ENCODE peak calls at places on chromosomes 2 and 18, in nine cellular contexts. D, N, P, K, V, S, A, R and C are unnamed samples.

GRCh38 chr18:26215247-26215970 is 10.8 kb upstream of the TAF4B start:
- DNase-seq in D (no peak), N (peak; percentile 18), P (no peak), K (no peak), V (no peak), S (no peak), A (no peak), R (no peak), C (no peak)

GRCh38 chr2:201618744-201619654 is 24.3 kb downstream of the TMEM237 start:
- DNase-seq in D (peak; percentile 90), N (no peak), P (peak; percentile 64), K (no peak), V (no peak), S (peak; percentile 74), A (peak; percentile 48), R (no peak), C (peak; percentile 57)

GRCh38 chr18:27366151-27366550 is 181.0 kb upstream of the CHST9 start:
- DNase-seq in D (no peak), N (no peak), P (no peak), K (no peak), V (no peak), S (no peak), A (no peak), R (no peak), C (peak; percentile 24)

GRCh38 chr2:52639692-52640091 is 1127.9 kb upstream of the CHAC2 start:
- DNase-seq in D (no peak), N (no peak), P (peak; percentile 36), K (no peak), V (no peak), S (no peak), A (no peak), R (no peak), C (no peak)

GRCh38 chr2:222504714-222505113 is 80.4 kb downstream of the SGPP2 start:
- DNase-seq in D (no peak), N (no peak), P (no peak), K (no peak), V (no peak), S (no peak), A (no peak), R (no peak), C (no peak)

GRCh38 chr2:227177592-227178336 is 13.3 kb downstream of the COL4A3 start:
- DNase-seq in D (no peak), N (no peak), P (no peak), K (no peak), V (no peak), S (no peak), A (no peak), R (no peak), C (no peak)

GRCh38 chr18:57466745-57467144 is 31.6 kb downstream of the ONECUT2 start:
- DNase-seq in D (no peak), N (no peak), P (no peak), K (no peak), V (no peak), S (no peak), A (no peak), R (no peak), C (no peak)

GRCh38 chr2:50535971-50536759 is 495.8 kb downstream of the NRXN1 start:
- DNase-seq in D (no peak), N (no peak), P (peak; percentile 35), K (no peak), V (no peak), S (no peak), A (no peak), R (no peak), C (peak; percentile 50)

GRCh38 chr2:96342085-96342484 is 6.5 kb downstream of the NCAPH start:
- DNase-seq in D (no peak), N (peak; percentile 38), P (peak; percentile 94), K (no peak), V (no peak), S (no peak), A (no peak), R (peak; percentile 29), C (peak; percentile 50)

GRCh38 chr18:67692811-67693210 is 176.3 kb upstream of the DSEL start:
- DNase-seq in D (no peak), N (no peak), P (no peak), K (no peak), V (no peak), S (no peak), A (no peak), R (no peak), C (no peak)

GRCh38 chr2:12262681-12263436 is 453.9 kb upstream of the TRIB2 start:
- DNase-seq in D (no peak), N (no peak), P (no peak), K (no peak), V (no peak), S (no peak), A (no peak), R (no peak), C (peak; percentile 3)

GRCh38 chr2:10909996-10910341 is 1.8 kb upstream of the KCNF1 start:
- DNase-seq in D (no peak), N (no peak), P (no peak), K (no peak), V (no peak), S (no peak), A (no peak), R (no peak), C (no peak)

GRCh38 chr2:54983345-54984235 is 66.7 kb downstream of the RTN4 start:
- DNase-seq in D (no peak), N (no peak), P (no peak), K (no peak), V (no peak), S (no peak), A (no peak), R (no peak), C (peak; percentile 63)

GRCh38 chr18:62102221-62102620 is 84.6 kb downstream of the PIGN start:
- DNase-seq in D (no peak), N (no peak), P (no peak), K (no peak), V (no peak), S (no peak), A (no peak), R (no peak), C (no peak)

GRCh38 chr2:239648607-239649006 is 247.8 kb upstream of the HDAC4 start:
- DNase-seq in D (peak; percentile 21), N (no peak), P (no peak), K (no peak), V (no peak), S (no peak), A (no peak), R (no peak), C (no peak)

GRCh38 chr2:199458017-199458805 is 472 bp upstream of the SATB2 start:
- DNase-seq in D (peak; percentile 67), N (no peak), P (no peak), K (no peak), V (no peak), S (no peak), A (no peak), R (no peak), C (peak; percentile 38)

DNA sequence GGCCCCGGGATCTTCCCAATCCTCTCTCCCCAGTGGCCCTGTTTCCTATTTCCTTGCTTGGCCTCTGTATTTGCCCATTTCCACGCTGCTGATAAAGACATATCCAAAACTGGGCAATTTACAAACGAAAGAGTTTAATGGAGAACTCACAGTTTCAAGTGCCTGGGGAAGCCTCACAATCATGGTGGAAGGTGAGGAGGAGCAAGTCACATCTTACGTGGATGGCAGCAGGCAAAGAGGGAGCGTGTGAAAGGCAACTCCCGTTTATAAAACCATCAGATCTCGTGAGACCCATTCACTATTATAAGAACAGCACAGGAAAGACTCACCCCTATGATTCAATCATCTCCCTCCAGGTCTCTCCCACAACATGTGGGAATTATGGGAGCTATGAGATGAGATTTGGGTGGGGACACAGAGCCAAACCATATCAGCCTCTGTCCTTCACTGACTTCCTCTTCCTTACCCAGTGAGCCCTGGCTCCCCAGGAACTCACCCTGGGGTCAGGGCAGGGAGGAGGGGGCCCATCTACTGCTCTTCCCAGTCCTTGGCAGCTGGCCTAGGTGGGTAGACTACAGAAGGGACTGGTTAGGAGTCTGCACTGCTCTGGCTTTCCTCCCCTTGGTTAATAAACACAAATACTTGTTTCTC is 105.8 kb upstream of the MYCN start:
- DNase-seq in D (no peak), N (no peak), P (no peak), K (no peak), V (no peak), S (no peak), A (no peak), R (no peak), C (no peak)
- TF ChIP-seq CTCF in D (no peak), N (no peak), P (no peak), K (no peak), V (no peak), S (no peak), A (no peak), R (no peak), C (no peak)

DNA sequence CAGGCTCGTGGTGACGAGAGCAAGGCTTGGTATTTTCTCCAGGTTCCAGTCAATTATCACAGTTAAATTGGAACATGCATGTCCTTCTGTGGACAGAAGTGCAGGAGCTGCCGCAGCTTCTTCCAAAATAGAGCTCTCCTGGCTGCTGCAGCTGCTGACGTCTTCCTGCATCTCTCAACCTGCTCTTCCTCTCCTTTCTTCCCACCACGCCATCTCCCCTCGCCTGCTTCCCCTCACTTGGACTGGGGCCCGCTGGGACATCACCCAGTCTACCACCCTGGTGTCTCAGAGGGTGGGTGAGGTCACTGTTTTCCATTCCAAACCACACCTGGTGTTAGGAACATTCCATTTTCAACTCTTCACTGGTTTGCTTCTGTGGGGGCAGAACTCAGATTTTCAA is 41.4 kb downstream of the SPP2 start:
- DNase-seq in D (no peak), N (no peak), P (no peak), K (no peak), V (no peak), S (no peak), A (no peak), R (no peak), C (peak; percentile 22)
- H3K4me3 ChIP-seq in D (no peak overlapping the region), N (no peak overlapping the region), P (no peak overlapping the region), K (no peak overlapping the region), V (no peak overlapping the region), S (no peak overlapping the region), A (no peak overlapping the region), R (no peak overlapping the region), C (no peak overlapping the region)

DNA sequence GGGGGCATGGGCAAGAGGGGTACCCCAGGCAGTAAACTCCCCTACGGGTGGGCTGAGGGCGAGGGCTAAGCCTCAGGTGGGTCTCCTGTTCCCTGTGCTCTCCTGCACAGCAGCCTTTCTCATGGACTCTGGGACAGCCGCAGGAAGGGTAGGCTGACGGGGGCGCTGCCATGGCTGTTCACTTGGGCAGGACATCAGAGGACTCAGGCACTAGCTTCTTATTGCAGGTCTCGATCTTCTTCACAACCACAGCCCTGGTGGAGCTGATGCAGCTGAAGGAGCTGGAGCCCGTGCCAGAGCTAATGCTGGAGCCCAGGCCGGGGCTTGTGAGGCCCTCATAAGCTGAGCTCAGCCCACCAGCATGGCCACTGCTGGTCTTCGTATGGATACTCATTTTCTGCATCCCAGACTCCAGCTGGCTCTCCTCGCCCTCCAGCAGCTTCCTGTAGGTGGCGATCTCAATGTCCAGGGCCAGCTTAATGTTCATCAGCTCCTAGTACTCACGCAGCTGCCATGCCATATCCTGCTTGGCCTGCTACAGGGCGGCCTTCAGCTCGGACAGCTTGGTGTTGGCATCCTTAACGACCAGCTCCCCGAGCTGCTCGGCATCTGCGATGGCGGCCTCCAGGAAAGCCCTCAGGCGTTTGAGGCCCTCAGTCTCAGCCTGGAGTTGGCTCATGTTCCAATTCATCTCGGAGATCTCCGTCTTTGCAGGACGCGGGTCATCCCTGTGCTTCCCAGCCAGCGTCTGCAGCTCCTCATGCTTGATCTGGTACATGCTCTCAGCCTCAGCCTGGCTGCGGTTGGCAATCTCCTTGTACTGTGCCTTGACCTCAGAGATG is 359.8 kb upstream of the SETBP1 start:
- DNase-seq in D (no peak), N (no peak), P (no peak), K (no peak), V (no peak), S (no peak), A (no peak), R (no peak), C (no peak)
- TF ChIP-seq CTCF in D (no peak), N (no peak), P (peak; percentile 12), K (no peak), V (peak; percentile 61), S (no peak), A (no peak), R (no peak), C (no peak)

GRCh38 chr2:177295479-177295878 is 31.0 kb upstream of the NFE2L2 start:
- DNase-seq in D (no peak), N (no peak), P (no peak), K (peak; percentile 24), V (no peak), S (no peak), A (no peak), R (peak; percentile 71), C (no peak)
- H3K4me3 ChIP-seq in D (no peak overlapping the region), N (no peak overlapping the region), P (no peak overlapping the region), K (no peak overlapping the region), V (no peak overlapping the region), S (no peak overlapping the region), A (no peak overlapping the region), R (no peak overlapping the region), C (no peak overlapping the region)